ENCODE peak calls at places on chromosomes 3 and 15, in four cellular contexts. Y, G, Q and W are unnamed samples.

GRCh38 chr3:35291837-35292236 is 347.5 kb upstream of the ARPP21 start:
- DNase-seq in Y (no peak), G (no peak), Q (no peak), W (no peak)

GRCh38 chr3:105700575-105700974 is 168.2 kb downstream of the CBLB start:
- DNase-seq in Y (no peak), G (no peak), Q (no peak), W (no peak)

GRCh38 chr3:46314517-46314916 is 39.4 kb upstream of the CCR2 start:
- DNase-seq in Y (no peak), G (no peak), Q (no peak), W (no peak)

GRCh38 chr3:138681463-138682215 is 73.1 kb downstream of the FAIM start:
- DNase-seq in Y (no peak), G (no peak), Q (no peak), W (no peak)

GRCh38 chr3:183507551-183507950 is 48.0 kb downstream of the KLHL6 start:
- DNase-seq in Y (no peak), G (peak; percentile 23), Q (no peak), W (peak; percentile 67)

GRCh38 chr3:99753268-99753975 is 64.2 kb upstream of the CMSS1 start:
- DNase-seq in Y (peak; percentile 86), G (no peak), Q (peak; percentile 13), W (no peak)

GRCh38 chr3:126556637-126557414 is 1.9 kb downstream of the C3orf22 start:
- DNase-seq in Y (no peak), G (peak; percentile 5), Q (no peak), W (no peak)

GRCh38 chr3:149609595-149609994 is 48.2 kb downstream of the WWTR1 start:
- DNase-seq in Y (no peak), G (no peak), Q (no peak), W (no peak)

GRCh38 chr3:168248383-168249047 is 152.8 kb upstream of the GOLIM4 start:
- DNase-seq in Y (peak; percentile 47), G (peak; percentile 29), Q (peak; percentile 0), W (no peak)

GRCh38 chr3:183911763-183912506 is 27.3 kb upstream of the PARL start:
- DNase-seq in Y (no peak), G (no peak), Q (no peak), W (no peak)

GRCh38 chr3:150469031-150469930 is 61.2 kb downstream of the TSC22D2 start:
- DNase-seq in Y (peak; percentile 98), G (no peak), Q (peak; percentile 80), W (no peak)

GRCh38 chr15:29765234-29765841 is 56.9 kb downstream of the TJP1 start:
- DNase-seq in Y (no peak), G (no peak), Q (no peak), W (no peak)

GRCh38 chr3:162729686-162730085 is 1233.1 kb downstream of the OTOL1 start:
- DNase-seq in Y (peak; percentile 76), G (no peak), Q (no peak), W (no peak)

GRCh38 chr3:69006083-69006482 is 7.4 kb downstream of the EOGT start:
- DNase-seq in Y (no peak), G (no peak), Q (no peak), W (no peak)

GRCh38 chr15:59501531-59502113 is 63.6 kb downstream of the FAM81A start:
- DNase-seq in Y (peak; percentile 55), G (peak; percentile 46), Q (peak; percentile 90), W (no peak)

GRCh38 chr3:148360046-148360445 is 337.7 kb upstream of the AGTR1 start:
- DNase-seq in Y (peak; percentile 69), G (no peak), Q (no peak), W (no peak)

GRCh38 chr15:95468820-95469219 is 861.7 kb upstream of the NR2F2 start:
- DNase-seq in Y (no peak), G (no peak), Q (no peak), W (no peak)

GRCh38 chr3:49724586-49724985 is 835 bp upstream of the GMPPB start:
- DNase-seq in Y (peak; percentile 12), G (no peak), Q (no peak), W (no peak)

GRCh38 chr3:56864090-56864489 is 62.3 kb upstream of the ARHGEF3 start:
- DNase-seq in Y (no peak), G (no peak), Q (no peak), W (no peak)

GRCh38 chr3:167716920-167717319 is 17.8 kb downstream of the PDCD10 start:
- DNase-seq in Y (no peak), G (no peak), Q (no peak), W (no peak)

GRCh38 chr15:57875347-57875746 is 168.8 kb downstream of the POLR2M start:
- DNase-seq in Y (no peak), G (no peak), Q (no peak), W (no peak)

GRCh38 chr15:49673861-49674260 is 53.0 kb downstream of the DTWD1 start:
- DNase-seq in Y (no peak), G (no peak), Q (no peak), W (no peak)

GRCh38 chr3:86410587-86410986 is 580.4 kb downstream of the VGLL3 start:
- DNase-seq in Y (no peak), G (no peak), Q (no peak), W (no peak)

GRCh38 chr3:156579427-156579851 is 24.5 kb upstream of the SSR3 start:
- DNase-seq in Y (no peak), G (no peak), Q (no peak), W (no peak)

GRCh38 chr3:176590722-176591121 is 606.6 kb downstream of the TBL1XR1 start:
- DNase-seq in Y (no peak), G (no peak), Q (no peak), W (no peak)

GRCh38 chr3:128548426-128549282 is 55.7 kb upstream of the GATA2 start:
- DNase-seq in Y (peak; percentile 45), G (peak; percentile 18), Q (no peak), W (no peak)

GRCh38 chr3:195239121-195239520 is 31.8 kb downstream of the XXYLT1 start:
- DNase-seq in Y (no peak), G (no peak), Q (no peak), W (peak; percentile 64)

GRCh38 chr3:31858439-31858838 is 122.6 kb downstream of the OSBPL10 start:
- DNase-seq in Y (no peak), G (no peak), Q (no peak), W (no peak)

GRCh38 chr15:22810735-22811338 is 24.4 kb downstream of the NIPA1 start:
- DNase-seq in Y (peak; percentile 28), G (no peak), Q (no peak), W (no peak)

GRCh38 chr15:67542462-67543347 is at the start of gene MAP2K5:
- DNase-seq in Y (peak; percentile 57), G (peak; percentile 88), Q (peak; percentile 74), W (peak; percentile 97)

GRCh38 chr3:71554649-71555048 is 28.9 kb downstream of the FOXP1 start:
- DNase-seq in Y (no peak), G (no peak), Q (no peak), W (no peak)

GRCh38 chr3:27666277-27666676 is 55.8 kb downstream of the EOMES start:
- DNase-seq in Y (no peak), G (no peak), Q (no peak), W (no peak)

GRCh38 chr3:131075632-131076328 is 49.1 kb downstream of the NEK11 start:
- DNase-seq in Y (no peak), G (no peak), Q (no peak), W (no peak)

GRCh38 chr15:63474810-63475316 is 29.5 kb upstream of the USP3 start:
- DNase-seq in Y (no peak), G (peak; percentile 44), Q (no peak), W (no peak)

GRCh38 chr3:155528579-155528978 is 216.3 kb downstream of the PLCH1 start:
- DNase-seq in Y (no peak), G (no peak), Q (no peak), W (no peak)
- TF ChIP-seq POLR2A in Y (no peak), G (no peak), Q (no peak), W (no peak)

GRCh38 chr15:41661078-41661528 is 898 bp downstream of the MGA start:
- DNase-seq in Y (no peak), G (no peak), Q (no peak), W (no peak)
- TF ChIP-seq CTCF in Y (no peak), G (no peak), Q (no peak), W (no peak)

DNA sequence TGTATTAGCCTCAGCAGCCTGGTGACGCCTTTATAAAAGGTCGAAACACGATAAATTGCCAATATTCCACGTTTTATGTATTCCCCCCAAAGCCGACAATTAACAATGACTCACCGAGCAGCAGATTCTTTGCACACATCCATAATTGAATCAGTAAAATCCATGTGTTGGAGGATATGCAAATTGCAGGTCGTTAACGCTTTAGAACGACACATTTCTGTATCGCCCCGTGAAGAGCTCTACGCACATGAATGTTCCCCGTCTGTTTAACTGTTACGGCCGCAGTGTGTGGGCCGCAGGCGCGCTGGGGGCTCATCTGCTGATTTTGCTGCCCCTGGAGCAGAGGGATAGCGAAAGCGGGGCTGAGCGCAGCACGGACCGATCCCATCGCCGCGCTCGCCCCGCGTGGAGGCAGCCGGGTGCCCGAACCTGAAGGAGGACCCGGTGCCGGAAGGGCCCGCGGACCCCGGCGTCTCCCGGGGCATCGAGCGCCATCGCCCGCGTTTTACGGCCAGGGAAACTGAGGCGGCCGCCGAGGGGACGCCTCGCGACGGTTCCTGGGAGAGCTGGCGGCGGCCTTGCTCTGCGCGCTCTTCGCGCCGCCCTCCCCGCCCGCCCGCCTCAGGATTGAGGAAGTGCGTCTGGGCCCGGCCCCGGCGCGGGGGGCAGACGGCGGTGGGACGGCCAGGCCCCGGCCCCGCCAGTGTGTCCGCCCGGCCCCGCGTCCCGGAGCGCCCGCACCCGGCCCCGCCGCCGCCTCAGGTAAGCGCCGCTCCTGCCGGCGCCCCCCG is at the start of gene LRRK1:
- DNase-seq in Y (peak; percentile 40), G (no peak), Q (peak; percentile 52), W (no peak)
- TF ChIP-seq POLR2A in Y (no peak), G (no peak), Q (peak; percentile 58), W (no peak)

GRCh38 chr3:189947948-189948723 is 172.6 kb downstream of the P3H2 start:
- DNase-seq in Y (peak; percentile 40), G (no peak), Q (no peak), W (no peak)
- TF ChIP-seq CTCF in Y (peak; percentile 78), G (peak; percentile 17), Q (peak; percentile 76), W (no peak)

GRCh38 chr15:101689901-101690300 is 34.4 kb downstream of the TARS3 start:
- DNase-seq in Y (peak; percentile 68), G (no peak), Q (no peak), W (no peak)
- TF ChIP-seq POLR2A in Y (no peak), G (no peak), Q (no peak), W (no peak)